ENCODE peak calls at places on chromosomes 7 and 10, in eight cellular contexts. P is A549; C is CD8-positive, alpha-beta T cell; S is K562; O is astrocyte of the cerebellum; K is neural crest cell; H is AG04450; L is progenitor cell of endocrine pancreas. U is an unnamed sample.

GRCh38 chr7:3892686-3893085 is 591.6 kb downstream of the SDK1 start:
- DNase-seq in O (no peak), K (no peak), L (no peak), S (no peak), H (no peak), C (no peak), P (no peak), U (no peak)

GRCh38 chr7:107078517-107078966 is 34.0 kb downstream of the PRKAR2B start:
- DNase-seq in L (no peak), H (peak; percentile 34), P (peak; percentile 13), K (no peak), S (peak; percentile 74), C (no peak), O (no peak), U (no peak)

GRCh38 chr7:3092468-3092867 is 48.8 kb upstream of the CARD11 start:
- DNase-seq in H (no peak), L (no peak), C (peak; percentile 49), O (no peak), K (no peak), P (no peak), S (no peak), U (no peak)

GRCh38 chr7:93194368-93194767 is 31.9 kb downstream of the HEPACAM2 start:
- DNase-seq in K (no peak), H (peak; percentile 36), P (no peak), S (no peak), C (no peak), O (no peak), L (no peak), U (no peak)

GRCh38 chr10:80196270-80196949 is 8.9 kb downstream of the ANXA11 start:
- DNase-seq in C (peak; percentile 55), O (no peak), P (no peak), L (peak; percentile 63), H (no peak), S (no peak), K (no peak), U (no peak)

GRCh38 chr10:992523-993340 is 4.5 kb downstream of the GTPBP4 start:
- DNase-seq in S (no peak), P (no peak), O (no peak), C (no peak), L (no peak), K (no peak), H (no peak), U (no peak)

GRCh38 chr10:124242365-124242764 is 149.0 kb upstream of the CHST15 start:
- DNase-seq in K (no peak), C (no peak), O (no peak), S (no peak), P (no peak), L (no peak), H (no peak), U (no peak)

GRCh38 chr7:42283553-42283952 is 46.5 kb upstream of the GLI3 start:
- DNase-seq in S (no peak), H (no peak), C (no peak), L (no peak), P (no peak), O (no peak), K (no peak), U (no peak)

GRCh38 chr7:94620703-94621118 is 35.2 kb downstream of the SGCE start:
- DNase-seq in P (peak; percentile 78), K (no peak), O (peak; percentile 69), S (no peak), L (no peak), H (peak; percentile 53), C (no peak), U (no peak)

GRCh38 chr7:2729893-2730716 is 42.1 kb downstream of the AMZ1 start:
- DNase-seq in C (no peak), H (no peak), L (no peak), S (no peak), P (no peak), K (no peak), O (peak; percentile 19), U (peak; percentile 40)

GRCh38 chr7:51847461-51848134 is 531.0 kb upstream of the COBL start:
- DNase-seq in S (no peak), O (no peak), H (no peak), K (no peak), P (no peak), L (peak; percentile 11), C (no peak), U (no peak)

GRCh38 chr7:99881370-99881769 is 4.5 kb upstream of the OR2AE1 start:
- DNase-seq in P (no peak), H (no peak), L (no peak), K (no peak), C (no peak), S (peak; percentile 59), O (no peak), U (no peak)

GRCh38 chr7:100626530-100627237 is 14.3 kb downstream of the MOSPD3 start:
- DNase-seq in K (peak; percentile 72), O (peak; percentile 22), L (peak; percentile 54), S (peak; percentile 92), C (peak; percentile 84), H (peak; percentile 59), P (peak; percentile 98), U (peak; percentile 76)

GRCh38 chr10:103545366-103545765 is 51.9 kb downstream of the NEURL1 start:
- DNase-seq in C (no peak), O (no peak), H (no peak), S (no peak), K (no peak), L (no peak), P (no peak), U (no peak)

GRCh38 chr10:91006752-91007346 is 86.0 kb upstream of the ANKRD1 start:
- DNase-seq in L (no peak), H (no peak), S (no peak), C (no peak), P (no peak), O (no peak), K (no peak), U (no peak)

GRCh38 chr10:110681023-110681681 is 37.0 kb downstream of the RBM20 start:
- DNase-seq in S (peak; percentile 65), L (peak; percentile 47), C (no peak), H (no peak), P (peak; percentile 81), O (no peak), K (peak; percentile 53), U (no peak)

GRCh38 chr10:18179901-18180300 is 39.7 kb downstream of the CACNB2 start:
- DNase-seq in C (no peak), L (no peak), K (no peak), O (peak; percentile 72), P (no peak), H (no peak), S (no peak), U (no peak)

GRCh38 chr7:1005303-1005702 is 22.3 kb downstream of the CYP2W1 start:
- DNase-seq in C (no peak), K (no peak), L (no peak), O (no peak), P (no peak), S (no peak), H (no peak), U (no peak)

GRCh38 chr7:1000594-1000935 is 17.6 kb downstream of the CYP2W1 start:
- DNase-seq in K (no peak), S (no peak), P (no peak), C (no peak), H (no peak), O (no peak), L (no peak), U (no peak)

GRCh38 chr7:999921-1000593 is 17.1 kb downstream of the CYP2W1 start:
- DNase-seq in K (no peak), S (no peak), C (no peak), O (no peak), L (no peak), P (no peak), H (no peak), U (no peak)

GRCh38 chr7:1007901-1008300 is 24.9 kb downstream of the CYP2W1 start:
- DNase-seq in L (no peak), O (no peak), C (no peak), K (no peak), S (no peak), P (no peak), H (no peak), U (no peak)

GRCh38 chr7:1004018-1004880 is 21.3 kb downstream of the CYP2W1 start:
- DNase-seq in S (no peak), K (no peak), O (no peak), C (no peak), P (no peak), L (no peak), H (no peak), U (no peak)
- TF ChIP-seq CTCF in S (no peak), K (no peak), O (no peak), C (no peak), P (no peak), L (no peak), H (no peak), U (no peak)

DNA sequence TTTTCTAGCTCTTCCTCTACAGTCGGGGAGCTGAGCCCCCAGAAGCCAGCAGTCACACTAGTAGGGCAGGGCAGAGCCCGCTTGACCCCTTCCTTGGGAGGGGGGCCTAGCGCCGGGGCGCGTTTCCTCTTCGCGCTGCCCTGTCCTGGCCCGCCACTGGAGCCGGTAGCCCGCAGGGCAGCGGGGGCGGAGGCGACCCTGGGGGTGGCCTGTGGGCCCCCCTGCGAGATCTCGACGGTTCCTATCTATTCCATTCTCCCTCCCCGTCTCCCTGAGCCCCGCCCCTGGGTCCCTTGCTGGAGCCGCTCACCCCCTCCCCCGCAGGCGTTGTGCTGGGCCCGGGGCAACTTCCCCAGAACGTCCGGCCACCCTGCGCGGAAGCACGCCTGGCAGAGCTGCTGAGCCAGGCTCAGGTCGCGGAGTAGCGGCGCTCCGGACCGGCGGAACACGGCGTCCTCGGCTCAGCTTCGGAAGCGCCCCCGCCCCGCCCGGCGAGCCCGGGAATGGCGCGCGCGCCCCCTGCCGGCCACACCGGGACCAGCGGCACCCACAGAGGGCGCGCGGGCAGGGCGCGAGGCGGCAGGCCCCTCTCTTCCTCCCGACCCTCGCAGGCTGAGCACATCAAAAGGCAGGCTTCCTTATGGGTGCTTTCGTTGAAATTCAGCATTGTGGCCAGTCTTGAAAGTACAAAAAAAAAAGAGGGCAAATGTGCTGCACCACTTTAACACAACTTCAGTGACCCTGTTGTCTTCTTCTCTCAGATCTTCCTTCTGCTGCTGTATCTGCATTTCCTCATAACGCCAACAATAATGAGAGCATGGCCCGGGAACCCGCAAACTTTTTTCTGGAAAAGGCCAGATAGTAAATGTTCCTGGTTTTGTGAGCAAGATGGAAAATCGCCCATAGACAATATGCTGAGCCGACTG is 327.6 kb downstream of the TNS3 start:
- DNase-seq in S (peak; percentile 69), K (peak; percentile 75), P (peak; percentile 74), O (no peak), C (peak; percentile 33), L (peak; percentile 77), H (no peak), U (peak; percentile 77)
- TF ChIP-seq CTCF in S (peak; percentile 94), K (peak; percentile 97), P (peak; percentile 97), O (peak; percentile 63), C (peak; percentile 59), L (peak; percentile 98), H (peak; percentile 55), U (peak; percentile 92)

GRCh38 chr7:78039791-78040776 is 241.5 kb downstream of the PHTF2 start:
- DNase-seq in S (peak; percentile 81), K (no peak), P (peak; percentile 38), O (no peak), L (no peak), H (no peak), C (peak; percentile 4), U (no peak)
- TF ChIP-seq CTCF in S (peak; percentile 85), K (peak; percentile 29), P (peak; percentile 69), O (no peak), L (peak; percentile 27), H (peak; percentile 43), C (peak; percentile 79), U (no peak)

GRCh38 chr10:14889318-14889717 is 10.7 kb downstream of the SUV39H2 start:
- DNase-seq in H (no peak), K (no peak), O (no peak), P (peak; percentile 18), S (peak; percentile 83), L (no peak), C (no peak), U (no peak)
- TF ChIP-seq CTCF in H (peak; percentile 50), K (peak; percentile 56), O (peak; percentile 33), P (no peak), S (peak; percentile 40), L (peak; percentile 24), C (no peak), U (peak; percentile 4)

GRCh38 chr10:113524120-113524519 is 28.7 kb upstream of the HABP2 start:
- DNase-seq in O (no peak), K (no peak), C (no peak), S (peak; percentile 9), H (no peak), L (no peak), P (no peak), U (no peak)
- TF ChIP-seq CTCF in O (no peak), K (no peak), C (no peak), S (peak; percentile 13), H (no peak), L (peak; percentile 9), P (no peak), U (no peak)